ENCODE peak calls at places on chromosomes 5 and 9, in five cellular contexts. A is SW480; Q is stimulated activated CD4-positive, alpha-beta T cell treated with anti-CD3 and anti-CD28 coated beads, Interleukin-15, amount 100 ng/mL, for 24 hours; R is T-helper 2 cell treated with Interferon-gamma antibody and Interleukin-4, amounts not matched to agents 5 μg/mL and 100 μg/mL, for 36 hours; E is activated naive CD4-positive, alpha-beta T cell. U is an unnamed sample.

GRCh38 chr5:1792842-1793266 is 6.8 kb downstream of the MRPL36 start:
- DNase-seq in A (peak), Q (peak), R (peak), E (peak), U (no peak)

GRCh38 chr5:79850941-79851693 is 139.9 kb downstream of the MTX3 start:
- DNase-seq in A (no peak), Q (no peak), R (no peak), E (no peak), U (no peak)

GRCh38 chr5:58076473-58077257 is 383.2 kb downstream of the PLK2 start:
- DNase-seq in A (no peak), Q (no peak), R (no peak), E (no peak), U (no peak)

GRCh38 chr9:90841213-90841612 is 39.6 kb downstream of the SYK start:
- DNase-seq in A (no peak), Q (no peak), R (no peak), E (no peak), U (no peak)

GRCh38 chr5:74239268-74239667 is 401.3 kb downstream of the ENC1 start:
- DNase-seq in A (no peak), Q (no peak), R (no peak), E (no peak), U (no peak)

GRCh38 chr9:109880276-109881169 is 100.5 kb downstream of the PALM2AKAP2 start:
- DNase-seq in A (peak), Q (peak), R (peak), E (no peak), U (no peak)

GRCh38 chr5:6766558-6767191 is 53.4 kb downstream of the TENT4A start:
- DNase-seq in A (peak), Q (peak), R (peak), E (peak), U (peak)

GRCh38 chr5:171783051-171783450 is 2.6 kb upstream of the SMIM23 start:
- DNase-seq in A (no peak), Q (no peak), R (no peak), E (no peak), U (no peak)

GRCh38 chr9:88953401-88954029 is 37.8 kb upstream of the S1PR3 start:
- DNase-seq in A (peak), Q (no peak), R (no peak), E (no peak), U (no peak)

GRCh38 chr9:31590091-31590490 is 794.4 kb upstream of the ACO1 start:
- DNase-seq in A (no peak), Q (no peak), R (no peak), E (no peak), U (no peak)

GRCh38 chr9:138098116-138098907 is 220.7 kb downstream of the CACNA1B start:
- DNase-seq in A (no peak), Q (no peak), R (no peak), E (no peak), U (no peak)

GRCh38 chr9:89225587-89225986 is 47.0 kb upstream of the SHC3 start:
- DNase-seq in A (no peak), Q (no peak), R (no peak), E (no peak), U (no peak)

GRCh38 chr5:56986631-56986957 is 34.7 kb upstream of the MIER3 start:
- DNase-seq in A (no peak), Q (no peak), R (no peak), E (no peak), U (no peak)

GRCh38 chr9:136994885-136995224 is 1.5 kb downstream of the CLIC3 start:
- DNase-seq in A (no peak), Q (no peak), R (no peak), E (no peak), U (no peak)

GRCh38 chr9:100575765-100576368 is 2.0 kb upstream of the CAVIN4 start:
- DNase-seq in A (peak), Q (no peak), R (no peak), E (no peak), U (no peak)

GRCh38 chr9:134163374-134164196 is 779 bp downstream of the RNU6ATAC start:
- DNase-seq in A (peak), Q (peak), R (peak), E (peak), U (no peak)

GRCh38 chr5:59246470-59247250 is 646.9 kb downstream of the PDE4D start:
- DNase-seq in A (peak), Q (no peak), R (no peak), E (no peak), U (no peak)

GRCh38 chr5:98768160-98769005 is 5.1 kb upstream of the RGMB start:
- DNase-seq in A (peak), Q (peak), R (no peak), E (no peak), U (peak)

GRCh38 chr9:96655198-96655851 is at the start of gene PRXL2C:
- DNase-seq in A (peak), Q (peak), R (peak), E (peak), U (no peak)

GRCh38 chr5:172187118-172188032 is 649 bp downstream of the STK10 start:
- DNase-seq in A (peak), Q (peak), R (peak), E (peak), U (no peak)

GRCh38 chr9:104091028-104091590 is 3.0 kb upstream of the SMC2 start:
- DNase-seq in A (no peak), Q (no peak), R (no peak), E (no peak), U (peak)

GRCh38 chr9:98953877-98954610 is 10.3 kb downstream of the COL15A1 start:
- DNase-seq in A (no peak), Q (no peak), R (no peak), E (no peak), U (no peak)

GRCh38 chr5:160363661-160364060 is 6.8 kb downstream of the C1QTNF2 start:
- DNase-seq in A (no peak), Q (no peak), R (no peak), E (no peak), U (no peak)

GRCh38 chr9:83714316-83714715 is 6.6 kb upstream of the UBQLN1 start:
- DNase-seq in A (no peak), Q (no peak), R (no peak), E (no peak), U (no peak)

GRCh38 chr9:70006299-70006698 is 37.3 kb upstream of the MAMDC2 start:
- DNase-seq in A (no peak), Q (no peak), R (no peak), E (no peak), U (no peak)

GRCh38 chr5:142313693-142314092 is 11.1 kb downstream of the SPRY4 start:
- DNase-seq in A (no peak), Q (no peak), R (no peak), E (no peak), U (no peak)

GRCh38 chr5:76086060-76086459 is 2.9 kb downstream of the SV2C start:
- DNase-seq in A (no peak), Q (no peak), R (no peak), E (no peak), U (no peak)

GRCh38 chr9:133184971-133185370 is 21.3 kb upstream of the GBGT1 start:
- DNase-seq in A (peak), Q (peak), R (peak), E (no peak), U (peak)

GRCh38 chr9:22395585-22396205 is 50.9 kb upstream of the DMRTA1 start:
- DNase-seq in A (peak), Q (no peak), R (no peak), E (no peak), U (no peak)

GRCh38 chr5:165460911-165461310 is 1955.5 kb downstream of the MAT2B start:
- DNase-seq in A (no peak), Q (no peak), R (no peak), E (no peak), U (no peak)

GRCh38 chr9:1217076-1217475 is 166.9 kb downstream of the DMRT2 start:
- DNase-seq in A (no peak), Q (no peak), R (no peak), E (no peak), U (no peak)

GRCh38 chr5:134540747-134541733 is 15.6 kb downstream of the JADE2 start:
- DNase-seq in A (no peak), Q (no peak), R (no peak), E (no peak), U (no peak)

GRCh38 chr9:104875320-104875719 is 52.6 kb downstream of the ABCA1 start:
- DNase-seq in A (no peak), Q (no peak), R (no peak), E (no peak), U (no peak)

U was measured in NCI-H2029 treated with DMSO at 0.1 percent for 48 hours.